ENCODE peak calls at places on chromosomes 12 and 14, in five cellular contexts. G, S, B, K and N are unnamed samples.

GRCh38 chr14:69044965-69045555 is 66.0 kb upstream of the ACTN1 start:
- DNase-seq in G (no peak), S (no peak), B (no peak), K (no peak), N (no peak)

GRCh38 chr14:83172363-83172762 is 1638.7 kb upstream of the SEL1L start:
- DNase-seq in G (no peak), S (no peak), B (no peak), K (no peak), N (no peak)

GRCh38 chr14:63345826-63346225 is 27.1 kb upstream of the GPHB5 start:
- DNase-seq in G (no peak), S (no peak), B (no peak), K (no peak), N (no peak)

GRCh38 chr14:81132492-81132891 is 88.3 kb downstream of the GTF2A1 start:
- DNase-seq in G (no peak), S (no peak), B (no peak), K (no peak), N (no peak)

GRCh38 chr12:47870175-47870781 is 34.5 kb downstream of the VDR start:
- DNase-seq in G (no peak), S (no peak), B (peak), K (no peak), N (no peak)

GRCh38 chr14:105492966-105493871 is 2.2 kb downstream of the TEDC1 start:
- DNase-seq in G (no peak), S (no peak), B (peak), K (peak), N (no peak)

GRCh38 chr12:86914716-86915115 is 658.5 kb upstream of the MGAT4C start:
- DNase-seq in G (no peak), S (no peak), B (no peak), K (no peak), N (no peak)

GRCh38 chr12:11885261-11886038 is 185.3 kb upstream of the BCL2L14 start:
- DNase-seq in G (no peak), S (no peak), B (peak), K (no peak), N (no peak)

GRCh38 chr14:85250369-85250768 is 279.6 kb upstream of the FLRT2 start:
- DNase-seq in G (no peak), S (no peak), B (no peak), K (no peak), N (no peak)

GRCh38 chr12:23909559-23909958 is 39.9 kb downstream of the SOX5 start:
- DNase-seq in G (no peak), S (no peak), B (no peak), K (no peak), N (no peak)

GRCh38 chr12:16844875-16845274 is 238.9 kb upstream of the LMO3 start:
- DNase-seq in G (no peak), S (no peak), B (no peak), K (no peak), N (no peak)

GRCh38 chr14:23034498-23035302 is at the start of gene PSMB5:
- DNase-seq in G (no peak), S (peak), B (peak), K (peak), N (peak)

GRCh38 chr12:66129934-66130266 is 650 bp downstream of the LLPH start:
- DNase-seq in G (no peak), S (no peak), B (no peak), K (no peak), N (peak)

GRCh38 chr14:29710015-29710414 is 217.6 kb downstream of the PRKD1 start:
- DNase-seq in G (no peak), S (no peak), B (no peak), K (no peak), N (no peak)

GRCh38 chr14:91573894-91574837 is 64.1 kb upstream of the PPP4R3A start:
- DNase-seq in G (peak), S (peak), B (peak), K (no peak), N (peak)

GRCh38 chr12:89316705-89317139 is 35.6 kb downstream of the DUSP6 start:
- DNase-seq in G (no peak), S (no peak), B (no peak), K (no peak), N (no peak)

GRCh38 chr14:76729953-76730505 is 31.2 kb upstream of the VASH1 start:
- DNase-seq in G (no peak), S (no peak), B (no peak), K (no peak), N (no peak)

GRCh38 chr12:56188786-56189335 is 422 bp downstream of the SMARCC2 start:
- DNase-seq in G (no peak), S (peak), B (peak), K (no peak), N (peak)

GRCh38 chr12:107731376-107731775 is 29.6 kb downstream of the PRDM4 start:
- DNase-seq in G (no peak), S (no peak), B (no peak), K (no peak), N (no peak)

GRCh38 chr12:21324551-21324950 is 10.2 kb downstream of the SLCO1A2 start:
- DNase-seq in G (no peak), S (no peak), B (no peak), K (no peak), N (no peak)

GRCh38 chr12:94873368-94874085 is 130.0 kb downstream of the NDUFA12 start:
- DNase-seq in G (no peak), S (no peak), B (peak), K (no peak), N (no peak)

GRCh38 chr12:52655720-52656124 is 3.7 kb upstream of the KRT2 start:
- DNase-seq in G (no peak), S (no peak), B (no peak), K (no peak), N (no peak)

GRCh38 chr14:77120771-77121743 is 20.5 kb downstream of the ZDHHC22 start:
- DNase-seq in G (no peak), S (no peak), B (peak), K (peak), N (no peak)

GRCh38 chr14:50318031-50318626 is 6.0 kb downstream of the DMAC2L start:
- DNase-seq in G (no peak), S (no peak), B (no peak), K (no peak), N (no peak)

GRCh38 chr12:58419905-58420304 is 478.5 kb downstream of the ATP23 start:
- DNase-seq in G (no peak), S (no peak), B (no peak), K (no peak), N (no peak)

GRCh38 chr14:94213021-94213420 is 38.9 kb downstream of the PPP4R4 start:
- DNase-seq in G (no peak), S (no peak), B (no peak), K (no peak), N (no peak)

GRCh38 chr12:130764073-130764472 is 48.0 kb upstream of the RIMBP2 start:
- DNase-seq in G (no peak), S (no peak), B (no peak), K (no peak), N (no peak)

GRCh38 chr12:104303538-104304151 is at the start of gene EID3:
- DNase-seq in G (peak), S (peak), B (peak), K (peak), N (peak)

GRCh38 chr14:53619625-53620324 is 336.9 kb downstream of the BMP4 start:
- DNase-seq in G (no peak), S (no peak), B (no peak), K (no peak), N (no peak)

GRCh38 chr14:53534841-53535240 is 381.7 kb upstream of the DDHD1 start:
- DNase-seq in G (no peak), S (no peak), B (no peak), K (no peak), N (no peak)

GRCh38 chr12:94262228-94263010 is 114.0 kb downstream of the PLXNC1 start:
- DNase-seq in G (peak), S (peak), B (peak), K (peak), N (peak)

GRCh38 chr12:38152816-38153736 is 163.5 kb upstream of the ALG10B start:
- DNase-seq in G (no peak), S (no peak), B (no peak), K (no peak), N (no peak)

GRCh38 chr12:87413784-87414183 is 615.4 kb downstream of the C12orf50 start:
- DNase-seq in G (no peak), S (no peak), B (no peak), K (no peak), N (no peak)

GRCh38 chr12:71661977-71662522 is 1.6 kb downstream of the ZFC3H1 start:
- DNase-seq in G (no peak), S (no peak), B (no peak), K (no peak), N (no peak)

GRCh38 chr12:20122274-20122673 is 246.1 kb upstream of the PDE3A start:
- DNase-seq in G (no peak), S (no peak), B (no peak), K (no peak), N (no peak)

GRCh38 chr14:75493580-75494130 is 28.6 kb upstream of the BATF start:
- DNase-seq in G (no peak), S (no peak), B (no peak), K (no peak), N (no peak)

GRCh38 chr12:52867152-52867551 is 18.4 kb upstream of the KRT78 start:
- DNase-seq in G (no peak), S (no peak), B (no peak), K (no peak), N (no peak)

GRCh38 chr12:123580772-123581171 is 3.6 kb upstream of the TMED2 start:
- DNase-seq in G (no peak), S (no peak), B (no peak), K (no peak), N (no peak)

GRCh38 chr12:47990351-47991105 is 13.7 kb downstream of the COL2A1 start:
- DNase-seq in G (peak), S (no peak), B (no peak), K (no peak), N (peak)